ENCODE peak calls at places on chromosome 15, in ten cellular contexts. A is MM.1S, Y is breast epithelium, E is foreskin fibroblast, V is endodermal cell, Z is foreskin keratinocyte, N is dorsolateral prefrontal cortex, T is psoas muscle, B is cardiac fibroblast, O is fibroblast of mammary gland. D is an unnamed sample.

GRCh38 chr15:62306851-62307504 is 141.9 kb upstream of the C2CD4B start:
- DNase-seq in A (peak; percentile 71), Y (no peak), E (peak; percentile 79), V (peak; percentile 87), Z (peak; percentile 40), N (peak; percentile 12), T (peak; percentile 35), B (peak; percentile 88), O (peak; percentile 83), D (peak; percentile 57)

GRCh38 chr15:70178335-70179084 is 80.8 kb upstream of the TLE3 start:
- DNase-seq in A (no peak), Y (no peak), E (no peak), V (no peak), Z (no peak), N (no peak), T (no peak), B (no peak), O (no peak), D (no peak)

GRCh38 chr15:29863438-29863837 is 41.2 kb upstream of the TJP1 start:
- DNase-seq in A (no peak), Y (no peak), E (no peak), V (no peak), Z (no peak), N (no peak), T (no peak), B (no peak), O (no peak), D (no peak)

GRCh38 chr15:52093539-52094502 is 18.8 kb downstream of the BCL2L10 start:
- DNase-seq in A (no peak), Y (no peak), E (peak; percentile 98), V (no peak), Z (peak; percentile 97), N (no peak), T (peak; percentile 56), B (peak; percentile 94), O (peak; percentile 98), D (no peak)

GRCh38 chr15:38536201-38536676 is 28.4 kb downstream of the RASGRP1 start:
- DNase-seq in A (no peak), Y (no peak), E (peak; percentile 24), V (no peak), Z (no peak), N (peak; percentile 91), T (peak; percentile 23), B (peak; percentile 89), O (peak; percentile 92), D (no peak)

GRCh38 chr15:73751896-73752816 is 995 bp downstream of the INSYN1 start:
- DNase-seq in A (no peak), Y (no peak), E (peak; percentile 24), V (peak; percentile 73), Z (no peak), N (no peak), T (no peak), B (no peak), O (no peak), D (no peak)

GRCh38 chr15:91411570-91411969 is 311.5 kb downstream of the SV2B start:
- DNase-seq in A (no peak), Y (no peak), E (no peak), V (no peak), Z (no peak), N (no peak), T (no peak), B (no peak), O (no peak), D (no peak)

GRCh38 chr15:68268405-68268804 is 9.1 kb upstream of the FEM1B start:
- DNase-seq in A (no peak), Y (no peak), E (peak; percentile 31), V (no peak), Z (peak; percentile 92), N (no peak), T (no peak), B (no peak), O (no peak), D (no peak)

GRCh38 chr15:46654993-46655392 is 1020.2 kb downstream of the SQOR start:
- DNase-seq in A (no peak), Y (no peak), E (peak; percentile 3), V (no peak), Z (no peak), N (no peak), T (no peak), B (no peak), O (peak; percentile 3), D (no peak)

GRCh38 chr15:37698679-37699078 is 235.8 kb upstream of the TMCO5A start:
- DNase-seq in A (no peak), Y (no peak), E (peak; percentile 1), V (no peak), Z (no peak), N (no peak), T (no peak), B (no peak), O (peak; percentile 21), D (no peak)

DNA sequence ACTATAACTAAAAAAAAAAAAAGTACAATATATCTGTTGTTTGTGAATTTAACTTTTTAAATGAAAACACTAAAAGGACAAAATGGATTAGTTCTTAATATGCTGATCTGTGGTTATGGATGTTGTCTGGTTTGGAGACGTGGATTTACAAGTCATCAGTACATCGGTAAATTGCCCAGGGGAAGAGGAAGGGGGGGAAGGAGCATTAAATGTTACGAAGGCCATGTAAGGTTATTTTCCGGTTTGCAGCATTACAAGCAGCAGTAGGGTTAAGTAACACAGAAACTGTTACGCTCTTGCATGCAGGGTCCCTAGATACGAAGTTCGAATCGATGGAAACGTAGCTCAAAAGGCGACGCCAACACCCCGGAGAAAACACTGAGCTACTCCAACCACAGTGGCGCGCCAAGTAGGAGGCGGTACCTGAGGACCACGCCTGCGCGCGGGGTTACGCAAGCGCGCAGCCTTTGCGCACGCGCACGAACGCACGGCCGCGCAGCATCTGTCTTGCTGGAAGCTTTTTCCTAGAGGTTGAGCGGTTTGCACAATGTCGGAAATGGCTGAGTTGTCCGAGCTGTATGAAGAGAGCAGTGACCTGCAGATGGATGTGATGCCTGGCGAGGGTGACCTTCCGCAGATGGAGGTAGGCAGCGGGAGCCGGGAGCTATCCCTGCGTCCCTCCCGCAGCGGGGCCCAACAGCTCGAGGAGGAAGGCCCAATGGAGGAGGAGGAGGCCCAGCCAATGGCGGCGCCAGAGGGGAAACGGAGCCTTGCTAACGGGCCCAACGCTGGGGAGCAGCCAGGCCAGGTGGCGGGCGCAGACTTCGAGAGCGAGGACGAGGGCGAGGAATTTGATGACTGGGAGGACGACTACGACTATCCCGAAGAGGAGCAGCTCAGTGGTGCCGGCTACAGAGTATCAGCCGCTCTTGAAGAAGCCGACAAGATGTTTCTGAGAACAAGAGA is at the start of gene EID1:
- DNase-seq in A (peak; percentile 96), Y (peak; percentile 88), E (peak; percentile 98), V (peak; percentile 97), Z (peak; percentile 79), N (peak; percentile 87), T (peak; percentile 92), B (peak; percentile 98), O (peak; percentile 95), D (peak; percentile 90)
- TF ChIP-seq CTCF in A (no peak), Y (no peak), E (no peak), V (no peak), Z (no peak), N (peak; percentile 5), T (no peak), B (no peak), O (no peak), D (no peak)

GRCh38 chr15:78004919-78005634 is 72.4 kb downstream of the TBC1D2B start:
- DNase-seq in A (no peak), Y (no peak), E (peak; percentile 92), V (no peak), Z (no peak), N (peak; percentile 79), T (peak; percentile 83), B (peak; percentile 93), O (peak; percentile 95), D (no peak)
- TF ChIP-seq CTCF in A (no peak), Y (no peak), E (peak; percentile 38), V (no peak), Z (no peak), N (peak; percentile 15), T (peak; percentile 25), B (peak; percentile 27), O (peak; percentile 44), D (no peak)

GRCh38 chr15:100914876-100915275 is 4.3 kb upstream of the LRRK1 start:
- DNase-seq in A (no peak), Y (no peak), E (peak; percentile 34), V (peak; percentile 76), Z (no peak), N (no peak), T (no peak), B (no peak), O (no peak), D (no peak)
- TF ChIP-seq CTCF in A (no peak), Y (no peak), E (no peak), V (peak; percentile 68), Z (peak; percentile 48), N (no peak), T (no peak), B (peak; percentile 9), O (peak; percentile 27), D (no peak)

GRCh38 chr15:32029409-32029861 is 880 bp upstream of the CHRNA7 start:
- DNase-seq in A (peak; percentile 18), Y (no peak), E (peak; percentile 1), V (peak; percentile 83), Z (no peak), N (peak; percentile 53), T (no peak), B (no peak), O (no peak), D (no peak)

GRCh38 chr15:32033186-32033890 is 3.0 kb downstream of the CHRNA7 start:
- DNase-seq in A (no peak), Y (no peak), E (no peak), V (no peak), Z (no peak), N (no peak), T (no peak), B (no peak), O (no peak), D (no peak)

GRCh38 chr15:32030795-32031194 is 480 bp downstream of the CHRNA7 start:
- DNase-seq in A (peak; percentile 12), Y (no peak), E (peak; percentile 1), V (peak; percentile 77), Z (no peak), N (no peak), T (no peak), B (no peak), O (no peak), D (no peak)

GRCh38 chr15:32028921-32029320 is 1.4 kb upstream of the CHRNA7 start:
- DNase-seq in A (no peak), Y (no peak), E (no peak), V (peak; percentile 85), Z (no peak), N (no peak), T (no peak), B (no peak), O (no peak), D (no peak)

DNA sequence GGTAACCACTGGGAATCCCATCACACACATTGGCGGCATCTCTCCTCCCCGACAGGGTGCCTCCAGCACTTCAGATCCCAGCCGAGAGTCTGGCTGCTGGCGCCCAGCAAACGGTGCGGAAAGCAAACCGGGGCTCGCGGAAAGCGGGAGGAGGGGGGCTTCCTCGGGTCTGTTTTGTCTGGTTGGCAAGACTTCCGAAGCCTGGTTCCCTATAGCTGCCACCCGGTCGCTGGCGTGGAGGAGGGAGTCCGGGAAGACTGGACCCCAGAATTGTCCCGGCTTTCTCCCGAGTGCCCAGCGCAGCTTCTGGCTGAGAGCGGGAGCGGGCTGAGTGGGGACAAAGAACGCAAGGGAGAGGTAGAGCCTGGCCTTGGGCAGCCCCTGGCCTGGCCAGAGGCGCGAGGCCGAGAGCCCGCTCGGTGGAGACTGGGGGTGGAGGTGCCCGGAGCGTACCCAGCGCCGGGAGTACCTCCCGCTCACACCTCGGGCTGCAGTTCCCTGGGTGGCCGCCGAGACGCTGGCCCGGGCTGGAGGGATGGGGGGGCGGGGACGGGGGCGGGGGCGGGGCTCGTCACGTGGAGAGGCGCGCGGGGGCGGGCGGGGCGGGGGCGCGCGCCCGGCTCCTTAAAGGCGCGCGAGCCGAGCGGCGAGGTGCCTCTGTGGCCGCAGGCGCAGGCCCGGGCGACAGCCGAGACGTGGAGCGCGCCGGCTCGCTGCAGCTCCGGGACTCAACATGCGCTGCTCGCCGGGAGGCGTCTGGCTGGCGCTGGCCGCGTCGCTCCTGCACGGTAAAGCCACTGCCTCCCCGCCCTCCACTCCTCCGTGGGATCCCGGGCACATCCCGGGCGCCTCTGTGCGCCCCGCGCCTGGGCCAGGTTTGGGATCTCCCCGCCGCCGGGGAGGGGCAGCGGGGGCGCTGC is at the start of gene CHRNA7:
- DNase-seq in A (peak; percentile 86), Y (no peak), E (peak; percentile 16), V (peak; percentile 94), Z (no peak), N (peak; percentile 73), T (peak; percentile 15), B (peak; percentile 21), O (peak; percentile 10), D (peak; percentile 59)
- TF ChIP-seq CTCF in A (peak; percentile 12), Y (no peak), E (no peak), V (peak; percentile 54), Z (peak; percentile 30), N (peak; percentile 14), T (peak; percentile 42), B (no peak), O (no peak), D (no peak)